ENCODE peak calls at places on chromosomes 3 and 15, in six cellular contexts. One of them, this sample, is unnamed. For H3K36me3, the result is how much of the 10 kb centered on the place peaks cover.

GRCh38 chr3:163056874-163057497 is 1560.4 kb downstream of the OTOL1 start:
- DNase-seq in neuronal stem cell: peak
- DNase-seq in pancreas: no peak
- DNase-seq in heart left ventricle: no peak
- DNase-seq in CD8-positive, alpha-beta memory T cell: no peak
- DNase-seq in esophagus squamous epithelium: no peak
- DNase-seq in this sample: peak

GRCh38 chr3:126851934-126852333 is 131.0 kb upstream of the PLXNA1 start:
- DNase-seq in esophagus squamous epithelium: no peak
- DNase-seq in heart left ventricle: no peak
- DNase-seq in pancreas: no peak
- DNase-seq in neuronal stem cell: no peak
- DNase-seq in CD8-positive, alpha-beta memory T cell: no peak
- DNase-seq in this sample: no peak

GRCh38 chr3:108223928-108224327 is 1.7 kb upstream of the IFT57 start:
- DNase-seq in heart left ventricle: no peak
- DNase-seq in neuronal stem cell: no peak
- DNase-seq in esophagus squamous epithelium: no peak
- DNase-seq in CD8-positive, alpha-beta memory T cell: no peak
- DNase-seq in pancreas: no peak
- DNase-seq in this sample: no peak

GRCh38 chr3:162391301-162391700 is 894.7 kb downstream of the OTOL1 start:
- DNase-seq in neuronal stem cell: no peak
- DNase-seq in CD8-positive, alpha-beta memory T cell: no peak
- DNase-seq in esophagus squamous epithelium: no peak
- DNase-seq in pancreas: no peak
- DNase-seq in heart left ventricle: no peak
- DNase-seq in this sample: peak

GRCh38 chr3:46660003-46660402 is 33.5 kb downstream of the ALS2CL start:
- DNase-seq in neuronal stem cell: no peak
- DNase-seq in pancreas: peak
- DNase-seq in CD8-positive, alpha-beta memory T cell: no peak
- DNase-seq in heart left ventricle: no peak
- DNase-seq in esophagus squamous epithelium: no peak
- DNase-seq in this sample: no peak

GRCh38 chr3:123621510-123622189 is 36.8 kb upstream of the HACD2 start:
- DNase-seq in CD8-positive, alpha-beta memory T cell: no peak
- DNase-seq in heart left ventricle: no peak
- DNase-seq in pancreas: no peak
- DNase-seq in neuronal stem cell: no peak
- DNase-seq in esophagus squamous epithelium: no peak
- DNase-seq in this sample: no peak

GRCh38 chr3:141216975-141217374 is 14.7 kb upstream of the PXYLP1 start:
- DNase-seq in neuronal stem cell: no peak
- DNase-seq in esophagus squamous epithelium: no peak
- DNase-seq in CD8-positive, alpha-beta memory T cell: no peak
- DNase-seq in pancreas: no peak
- DNase-seq in heart left ventricle: no peak
- DNase-seq in this sample: no peak

GRCh38 chr3:8838765-8839423 is 69.5 kb upstream of the OXTR start:
- DNase-seq in esophagus squamous epithelium: no peak
- DNase-seq in neuronal stem cell: no peak
- DNase-seq in pancreas: no peak
- DNase-seq in CD8-positive, alpha-beta memory T cell: no peak
- DNase-seq in heart left ventricle: no peak
- DNase-seq in this sample: no peak

GRCh38 chr3:58492385-58492970 is 582 bp downstream of the KCTD6 start:
- DNase-seq in CD8-positive, alpha-beta memory T cell: peak
- DNase-seq in neuronal stem cell: no peak
- DNase-seq in pancreas: no peak
- DNase-seq in esophagus squamous epithelium: no peak
- DNase-seq in heart left ventricle: no peak
- DNase-seq in this sample: no peak

GRCh38 chr3:72185549-72186484 is 400.9 kb upstream of the PROK2 start:
- DNase-seq in heart left ventricle: no peak
- DNase-seq in esophagus squamous epithelium: no peak
- DNase-seq in neuronal stem cell: no peak
- DNase-seq in pancreas: no peak
- DNase-seq in CD8-positive, alpha-beta memory T cell: no peak
- DNase-seq in this sample: peak

GRCh38 chr3:42704136-42704841 is 1.7 kb upstream of the HHATL start:
- DNase-seq in CD8-positive, alpha-beta memory T cell: no peak
- DNase-seq in neuronal stem cell: no peak
- DNase-seq in esophagus squamous epithelium: no peak
- DNase-seq in pancreas: no peak
- DNase-seq in heart left ventricle: no peak
- DNase-seq in this sample: no peak

GRCh38 chr3:196620228-196620627 is 19.3 kb upstream of the NRROS start:
- DNase-seq in esophagus squamous epithelium: no peak
- DNase-seq in CD8-positive, alpha-beta memory T cell: no peak
- DNase-seq in neuronal stem cell: peak
- DNase-seq in heart left ventricle: no peak
- DNase-seq in pancreas: no peak
- DNase-seq in this sample: no peak

GRCh38 chr3:184450542-184450941 is 70.7 kb downstream of the CHRD start:
- DNase-seq in CD8-positive, alpha-beta memory T cell: no peak
- DNase-seq in esophagus squamous epithelium: no peak
- DNase-seq in pancreas: no peak
- DNase-seq in neuronal stem cell: no peak
- DNase-seq in heart left ventricle: no peak
- DNase-seq in this sample: no peak

GRCh38 chr15:85622432-85622831 is 172.3 kb downstream of the KLHL25 start:
- DNase-seq in heart left ventricle: no peak
- DNase-seq in esophagus squamous epithelium: no peak
- DNase-seq in CD8-positive, alpha-beta memory T cell: no peak
- DNase-seq in pancreas: no peak
- DNase-seq in neuronal stem cell: no peak
- DNase-seq in this sample: no peak

GRCh38 chr15:46502668-46503067 is 867.8 kb downstream of the SQOR start:
- DNase-seq in neuronal stem cell: no peak
- DNase-seq in pancreas: no peak
- DNase-seq in CD8-positive, alpha-beta memory T cell: no peak
- DNase-seq in esophagus squamous epithelium: no peak
- DNase-seq in heart left ventricle: no peak
- DNase-seq in this sample: no peak

GRCh38 chr3:74360406-74360805 is 254.1 kb downstream of the CNTN3 start:
- DNase-seq in neuronal stem cell: no peak
- DNase-seq in heart left ventricle: no peak
- DNase-seq in pancreas: no peak
- DNase-seq in CD8-positive, alpha-beta memory T cell: no peak
- DNase-seq in esophagus squamous epithelium: no peak
- DNase-seq in this sample: no peak

GRCh38 chr3:15256861-15257341 is 50.9 kb downstream of the CAPN7 start:
- DNase-seq in neuronal stem cell: no peak
- DNase-seq in pancreas: no peak
- DNase-seq in CD8-positive, alpha-beta memory T cell: no peak
- DNase-seq in heart left ventricle: no peak
- DNase-seq in esophagus squamous epithelium: no peak
- DNase-seq in this sample: no peak

GRCh38 chr15:63019539-63020109 is 22.9 kb upstream of the TPM1 start:
- DNase-seq in esophagus squamous epithelium: no peak
- DNase-seq in neuronal stem cell: no peak
- DNase-seq in CD8-positive, alpha-beta memory T cell: no peak
- DNase-seq in heart left ventricle: no peak
- DNase-seq in pancreas: no peak
- DNase-seq in this sample: peak

GRCh38 chr15:64895285-64896065 is 16.2 kb upstream of the ANKDD1A start:
- DNase-seq in neuronal stem cell: no peak
- DNase-seq in CD8-positive, alpha-beta memory T cell: peak
- DNase-seq in pancreas: no peak
- DNase-seq in esophagus squamous epithelium: no peak
- DNase-seq in heart left ventricle: peak
- DNase-seq in this sample: no peak

GRCh38 chr3:99984139-99984538 is 130.2 kb downstream of the FILIP1L start:
- DNase-seq in CD8-positive, alpha-beta memory T cell: no peak
- DNase-seq in neuronal stem cell: no peak
- DNase-seq in esophagus squamous epithelium: no peak
- DNase-seq in heart left ventricle: no peak
- DNase-seq in pancreas: no peak
- DNase-seq in this sample: no peak

DNA sequence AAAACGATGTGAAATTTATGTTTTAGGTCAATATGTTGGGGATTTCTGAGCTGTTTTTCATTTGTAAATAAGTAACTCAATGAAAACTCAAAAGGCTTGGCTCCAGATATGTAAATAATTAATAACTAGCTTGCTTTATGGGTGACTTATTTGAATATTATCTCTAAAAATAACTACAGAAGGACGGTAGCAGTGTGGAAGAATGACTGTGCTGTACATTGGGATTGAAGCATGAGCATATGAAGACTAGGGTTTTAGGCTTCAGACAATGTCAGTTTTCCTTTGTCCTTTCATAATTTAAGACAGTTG is 343.9 kb downstream of the GRM7 start:
- DNase-seq in heart left ventricle: no peak
- DNase-seq in esophagus squamous epithelium: no peak
- DNase-seq in neuronal stem cell: no peak
- DNase-seq in CD8-positive, alpha-beta memory T cell: no peak
- DNase-seq in pancreas: no peak
- DNase-seq in this sample: no peak
- H3K4me3 ChIP-seq in heart left ventricle: no peak
- H3K4me3 ChIP-seq in esophagus squamous epithelium: no peak
- H3K4me3 ChIP-seq in neuronal stem cell: no peak
- H3K4me3 ChIP-seq in CD8-positive, alpha-beta memory T cell: no peak
- H3K4me3 ChIP-seq in pancreas: no peak
- H3K4me3 ChIP-seq in this sample: no peak

DNA sequence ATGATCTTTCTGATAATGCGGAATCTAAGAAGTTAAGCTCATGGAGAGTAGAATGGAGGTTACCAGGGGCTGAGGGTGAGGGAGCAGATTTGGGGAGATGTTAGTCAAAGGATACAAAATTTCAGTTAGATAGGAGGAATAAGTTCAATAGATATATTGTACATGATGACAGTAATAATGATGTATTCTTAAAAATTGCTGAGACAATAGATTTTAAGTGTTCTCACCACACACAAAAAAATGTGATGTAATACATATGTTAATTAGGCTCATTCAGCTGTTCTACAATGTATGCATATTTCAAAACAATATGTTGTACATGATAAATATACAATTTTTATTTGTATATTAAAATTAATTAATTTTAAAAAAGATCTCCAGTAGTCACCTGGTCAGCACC is 81.4 kb downstream of the PGPEP1L start:
- DNase-seq in neuronal stem cell: no peak
- DNase-seq in esophagus squamous epithelium: no peak
- DNase-seq in pancreas: no peak
- DNase-seq in heart left ventricle: no peak
- DNase-seq in CD8-positive, alpha-beta memory T cell: no peak
- DNase-seq in this sample: no peak
- H3K36me3 ChIP-seq in neuronal stem cell: under half
- H3K36me3 ChIP-seq in esophagus squamous epithelium: under half
- H3K36me3 ChIP-seq in pancreas: under half
- H3K36me3 ChIP-seq in heart left ventricle: under half
- H3K36me3 ChIP-seq in CD8-positive, alpha-beta memory T cell: under half
- H3K36me3 ChIP-seq in this sample: under half

GRCh38 chr15:101264911-101265641 is 12.2 kb downstream of the SELENOS start:
- DNase-seq in heart left ventricle: no peak
- DNase-seq in neuronal stem cell: no peak
- DNase-seq in pancreas: no peak
- DNase-seq in CD8-positive, alpha-beta memory T cell: no peak
- DNase-seq in esophagus squamous epithelium: no peak
- DNase-seq in this sample: no peak
- H3K4me3 ChIP-seq in heart left ventricle: no peak
- H3K4me3 ChIP-seq in neuronal stem cell: no peak
- H3K4me3 ChIP-seq in pancreas: no peak
- H3K4me3 ChIP-seq in CD8-positive, alpha-beta memory T cell: no peak
- H3K4me3 ChIP-seq in esophagus squamous epithelium: no peak
- H3K4me3 ChIP-seq in this sample: no peak

DNA sequence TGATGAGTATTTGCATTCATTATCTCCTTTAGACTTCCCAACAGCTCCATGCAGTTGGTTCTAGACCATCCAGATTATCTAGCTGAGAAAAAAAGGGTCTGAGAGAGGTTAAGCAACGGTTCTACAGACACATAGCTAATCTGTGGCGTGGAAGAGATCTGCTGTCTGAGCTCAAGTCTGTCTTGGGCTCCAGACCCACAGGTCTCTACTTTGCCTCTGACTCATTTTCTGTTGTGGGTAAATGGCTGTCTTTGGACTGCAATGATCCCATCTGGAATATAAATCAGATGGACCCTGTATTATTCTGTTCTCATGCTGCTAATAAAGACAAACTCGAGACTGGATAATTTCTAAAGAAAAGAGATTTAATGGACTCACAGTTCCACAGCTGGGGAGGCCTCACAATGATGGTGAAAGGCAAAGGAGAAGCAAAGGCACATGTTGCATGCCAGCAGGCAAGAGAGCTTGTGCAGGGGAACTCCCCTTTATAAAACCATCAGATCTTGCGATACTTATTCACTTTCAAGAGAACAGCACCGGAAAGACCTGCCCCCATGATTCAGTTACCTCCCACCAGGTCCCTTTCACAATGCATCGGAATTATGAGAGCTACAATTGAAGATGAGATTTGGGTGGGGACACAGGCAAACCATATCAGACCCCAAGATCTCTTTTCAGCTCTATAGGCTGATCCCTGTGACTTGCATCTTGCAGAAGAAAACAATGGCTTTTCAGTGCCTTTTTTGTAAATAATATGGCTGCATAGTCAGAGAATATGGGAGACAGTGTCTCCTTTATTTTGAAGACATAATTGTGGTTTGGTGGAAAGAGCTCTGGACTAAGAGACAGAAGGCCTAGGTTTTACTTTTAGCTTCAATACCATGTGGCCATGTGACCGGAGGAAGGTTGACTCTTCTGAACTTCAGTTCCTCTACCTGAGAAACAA is 24.7 kb downstream of the CEMIP start:
- DNase-seq in esophagus squamous epithelium: no peak
- DNase-seq in pancreas: no peak
- DNase-seq in CD8-positive, alpha-beta memory T cell: no peak
- DNase-seq in heart left ventricle: no peak
- DNase-seq in neuronal stem cell: no peak
- DNase-seq in this sample: no peak
- H3K36me3 ChIP-seq in esophagus squamous epithelium: under half
- H3K36me3 ChIP-seq in pancreas: under half
- H3K36me3 ChIP-seq in CD8-positive, alpha-beta memory T cell: under half
- H3K36me3 ChIP-seq in heart left ventricle: under half
- H3K36me3 ChIP-seq in neuronal stem cell: under half
- H3K36me3 ChIP-seq in this sample: under half